ENCODE peak calls at places on chromosome 5, in eight cellular contexts. One of them, this sample, is unnamed.

GRCh38 chr5:136457390-136458094 is 92.2 kb upstream of the TRPC7 start:
- DNase-seq in fibroblast of mammary gland: no peak
- DNase-seq in WTC11: no peak
- DNase-seq in GM20000: no peak
- DNase-seq in AG09309: no peak
- DNase-seq in psoas muscle: no peak
- DNase-seq in astrocyte of the spinal cord: no peak
- DNase-seq in uterus: no peak
- DNase-seq in this sample: no peak

GRCh38 chr5:64344501-64344900 is 161.3 kb upstream of the RGS7BP start:
- DNase-seq in AG09309: no peak
- DNase-seq in fibroblast of mammary gland: no peak
- DNase-seq in astrocyte of the spinal cord: no peak
- DNase-seq in WTC11: no peak
- DNase-seq in psoas muscle: no peak
- DNase-seq in GM20000: no peak
- DNase-seq in uterus: no peak
- DNase-seq in this sample: no peak

GRCh38 chr5:149730620-149731331 is 666 bp downstream of the PPARGC1B start:
- DNase-seq in uterus: peak
- DNase-seq in WTC11: peak
- DNase-seq in psoas muscle: peak
- DNase-seq in AG09309: no peak
- DNase-seq in fibroblast of mammary gland: peak
- DNase-seq in astrocyte of the spinal cord: peak
- DNase-seq in GM20000: peak
- DNase-seq in this sample: no peak

GRCh38 chr5:179181988-179182387 is 121.8 kb downstream of the ZNF354C start:
- DNase-seq in WTC11: peak
- DNase-seq in uterus: no peak
- DNase-seq in AG09309: no peak
- DNase-seq in astrocyte of the spinal cord: no peak
- DNase-seq in GM20000: no peak
- DNase-seq in psoas muscle: no peak
- DNase-seq in fibroblast of mammary gland: no peak
- DNase-seq in this sample: no peak

GRCh38 chr5:56129288-56129687 is 103.8 kb downstream of the ANKRD55 start:
- DNase-seq in AG09309: no peak
- DNase-seq in GM20000: no peak
- DNase-seq in WTC11: no peak
- DNase-seq in uterus: no peak
- DNase-seq in astrocyte of the spinal cord: no peak
- DNase-seq in fibroblast of mammary gland: peak
- DNase-seq in psoas muscle: no peak
- DNase-seq in this sample: no peak

GRCh38 chr5:159359408-159359807 is 29.1 kb upstream of the IL12B start:
- DNase-seq in AG09309: no peak
- DNase-seq in uterus: no peak
- DNase-seq in psoas muscle: no peak
- DNase-seq in WTC11: no peak
- DNase-seq in GM20000: no peak
- DNase-seq in fibroblast of mammary gland: no peak
- DNase-seq in astrocyte of the spinal cord: no peak
- DNase-seq in this sample: no peak

GRCh38 chr5:168552146-168552545 is 23.0 kb downstream of the FBLL1 start:
- DNase-seq in uterus: no peak
- DNase-seq in GM20000: no peak
- DNase-seq in AG09309: peak
- DNase-seq in WTC11: no peak
- DNase-seq in psoas muscle: no peak
- DNase-seq in astrocyte of the spinal cord: peak
- DNase-seq in fibroblast of mammary gland: peak
- DNase-seq in this sample: peak

GRCh38 chr5:60820593-60821487 is 23.2 kb downstream of the ELOVL7 start:
- DNase-seq in psoas muscle: no peak
- DNase-seq in uterus: no peak
- DNase-seq in WTC11: no peak
- DNase-seq in fibroblast of mammary gland: no peak
- DNase-seq in GM20000: no peak
- DNase-seq in astrocyte of the spinal cord: no peak
- DNase-seq in AG09309: no peak
- DNase-seq in this sample: no peak

GRCh38 chr5:116529615-116530014 is 45.0 kb downstream of the SEMA6A start:
- DNase-seq in GM20000: no peak
- DNase-seq in psoas muscle: no peak
- DNase-seq in WTC11: no peak
- DNase-seq in AG09309: no peak
- DNase-seq in astrocyte of the spinal cord: no peak
- DNase-seq in uterus: no peak
- DNase-seq in fibroblast of mammary gland: no peak
- DNase-seq in this sample: no peak

GRCh38 chr5:135287551-135287950 is 111.5 kb downstream of the MACROH2A1 start:
- DNase-seq in AG09309: no peak
- DNase-seq in fibroblast of mammary gland: no peak
- DNase-seq in uterus: no peak
- DNase-seq in WTC11: no peak
- DNase-seq in GM20000: no peak
- DNase-seq in psoas muscle: no peak
- DNase-seq in astrocyte of the spinal cord: no peak
- DNase-seq in this sample: no peak

GRCh38 chr5:107979272-107979671 is 308.5 kb upstream of the EFNA5 start:
- DNase-seq in WTC11: no peak
- DNase-seq in GM20000: no peak
- DNase-seq in astrocyte of the spinal cord: no peak
- DNase-seq in fibroblast of mammary gland: peak
- DNase-seq in psoas muscle: no peak
- DNase-seq in uterus: no peak
- DNase-seq in AG09309: no peak
- DNase-seq in this sample: no peak

GRCh38 chr5:107284822-107285510 is 385.8 kb downstream of the EFNA5 start:
- DNase-seq in fibroblast of mammary gland: peak
- DNase-seq in GM20000: no peak
- DNase-seq in psoas muscle: no peak
- DNase-seq in WTC11: no peak
- DNase-seq in astrocyte of the spinal cord: peak
- DNase-seq in AG09309: no peak
- DNase-seq in uterus: no peak
- DNase-seq in this sample: no peak

GRCh38 chr5:53479045-53479655 is 1.3 kb upstream of the FST start:
- DNase-seq in fibroblast of mammary gland: no peak
- DNase-seq in astrocyte of the spinal cord: no peak
- DNase-seq in GM20000: no peak
- DNase-seq in uterus: no peak
- DNase-seq in psoas muscle: no peak
- DNase-seq in AG09309: no peak
- DNase-seq in WTC11: no peak
- DNase-seq in this sample: no peak

GRCh38 chr5:153222956-153223355 is 267.5 kb upstream of the GRIA1 start:
- DNase-seq in fibroblast of mammary gland: peak
- DNase-seq in AG09309: no peak
- DNase-seq in GM20000: no peak
- DNase-seq in WTC11: no peak
- DNase-seq in astrocyte of the spinal cord: peak
- DNase-seq in uterus: no peak
- DNase-seq in psoas muscle: no peak
- DNase-seq in this sample: peak

GRCh38 chr5:176650354-176650884 is 3.1 kb downstream of the TSPAN17 start:
- DNase-seq in WTC11: no peak
- DNase-seq in psoas muscle: no peak
- DNase-seq in fibroblast of mammary gland: peak
- DNase-seq in uterus: no peak
- DNase-seq in GM20000: no peak
- DNase-seq in AG09309: no peak
- DNase-seq in astrocyte of the spinal cord: no peak
- DNase-seq in this sample: no peak

GRCh38 chr5:173468821-173469251 is 140.6 kb upstream of the STC2 start:
- DNase-seq in WTC11: no peak
- DNase-seq in psoas muscle: no peak
- DNase-seq in GM20000: no peak
- DNase-seq in fibroblast of mammary gland: peak
- DNase-seq in uterus: no peak
- DNase-seq in AG09309: no peak
- DNase-seq in astrocyte of the spinal cord: no peak
- DNase-seq in this sample: no peak

GRCh38 chr5:125125031-125125823 is 378.8 kb upstream of the ZNF608 start:
- DNase-seq in WTC11: no peak
- DNase-seq in GM20000: no peak
- DNase-seq in psoas muscle: no peak
- DNase-seq in astrocyte of the spinal cord: peak
- DNase-seq in uterus: no peak
- DNase-seq in fibroblast of mammary gland: no peak
- DNase-seq in AG09309: no peak
- DNase-seq in this sample: no peak

GRCh38 chr5:132258102-132259060 is 885 bp downstream of the PDLIM4 start:
- DNase-seq in uterus: peak
- DNase-seq in WTC11: no peak
- DNase-seq in astrocyte of the spinal cord: peak
- DNase-seq in psoas muscle: peak
- DNase-seq in fibroblast of mammary gland: peak
- DNase-seq in AG09309: no peak
- DNase-seq in GM20000: peak
- DNase-seq in this sample: no peak

GRCh38 chr5:17256171-17256570 is 38.7 kb downstream of the BASP1 start:
- DNase-seq in WTC11: no peak
- DNase-seq in uterus: no peak
- DNase-seq in astrocyte of the spinal cord: no peak
- DNase-seq in psoas muscle: no peak
- DNase-seq in fibroblast of mammary gland: peak
- DNase-seq in GM20000: no peak
- DNase-seq in AG09309: no peak
- DNase-seq in this sample: no peak

GRCh38 chr5:90547072-90547536 is 11.5 kb upstream of the ADGRV1 start:
- DNase-seq in WTC11: no peak
- DNase-seq in AG09309: no peak
- DNase-seq in astrocyte of the spinal cord: no peak
- DNase-seq in fibroblast of mammary gland: no peak
- DNase-seq in psoas muscle: no peak
- DNase-seq in GM20000: no peak
- DNase-seq in uterus: no peak
- DNase-seq in this sample: no peak

GRCh38 chr5:20463206-20463605 is 475.2 kb upstream of the CDH18 start:
- DNase-seq in WTC11: no peak
- DNase-seq in fibroblast of mammary gland: no peak
- DNase-seq in uterus: no peak
- DNase-seq in AG09309: no peak
- DNase-seq in astrocyte of the spinal cord: no peak
- DNase-seq in psoas muscle: no peak
- DNase-seq in GM20000: no peak
- DNase-seq in this sample: no peak

GRCh38 chr5:175328687-175329086 is 115.3 kb downstream of the DRD1 start:
- DNase-seq in fibroblast of mammary gland: no peak
- DNase-seq in uterus: no peak
- DNase-seq in AG09309: no peak
- DNase-seq in astrocyte of the spinal cord: no peak
- DNase-seq in GM20000: no peak
- DNase-seq in WTC11: no peak
- DNase-seq in psoas muscle: no peak
- DNase-seq in this sample: no peak

GRCh38 chr5:56543431-56544385 is 271.6 kb upstream of the MAP3K1 start:
- DNase-seq in GM20000: no peak
- DNase-seq in fibroblast of mammary gland: no peak
- DNase-seq in uterus: no peak
- DNase-seq in WTC11: no peak
- DNase-seq in AG09309: no peak
- DNase-seq in astrocyte of the spinal cord: peak
- DNase-seq in psoas muscle: no peak
- DNase-seq in this sample: no peak

GRCh38 chr5:123090641-123091257 is 1.7 kb downstream of the PRDM6 start:
- DNase-seq in astrocyte of the spinal cord: no peak
- DNase-seq in psoas muscle: no peak
- DNase-seq in uterus: no peak
- DNase-seq in WTC11: peak
- DNase-seq in GM20000: peak
- DNase-seq in fibroblast of mammary gland: no peak
- DNase-seq in AG09309: no peak
- DNase-seq in this sample: no peak

GRCh38 chr5:9188131-9188530 is 357.7 kb downstream of the SEMA5A start:
- DNase-seq in fibroblast of mammary gland: peak
- DNase-seq in astrocyte of the spinal cord: peak
- DNase-seq in uterus: no peak
- DNase-seq in AG09309: peak
- DNase-seq in GM20000: no peak
- DNase-seq in WTC11: no peak
- DNase-seq in psoas muscle: no peak
- DNase-seq in this sample: peak

GRCh38 chr5:77683171-77683732 is 44.7 kb upstream of the OTP start:
- DNase-seq in WTC11: no peak
- DNase-seq in psoas muscle: no peak
- DNase-seq in uterus: no peak
- DNase-seq in astrocyte of the spinal cord: no peak
- DNase-seq in GM20000: no peak
- DNase-seq in fibroblast of mammary gland: peak
- DNase-seq in AG09309: peak
- DNase-seq in this sample: no peak

GRCh38 chr5:59348189-59348588 is 545.3 kb downstream of the PDE4D start:
- DNase-seq in WTC11: no peak
- DNase-seq in GM20000: no peak
- DNase-seq in uterus: no peak
- DNase-seq in psoas muscle: no peak
- DNase-seq in AG09309: no peak
- DNase-seq in fibroblast of mammary gland: no peak
- DNase-seq in astrocyte of the spinal cord: no peak
- DNase-seq in this sample: no peak

GRCh38 chr5:92518318-92518913 is 1062.6 kb downstream of the NR2F1-AS1 start:
- DNase-seq in fibroblast of mammary gland: peak
- DNase-seq in AG09309: no peak
- DNase-seq in WTC11: no peak
- DNase-seq in psoas muscle: no peak
- DNase-seq in GM20000: peak
- DNase-seq in uterus: no peak
- DNase-seq in astrocyte of the spinal cord: peak
- DNase-seq in this sample: peak
- TF ChIP-seq CTCF in fibroblast of mammary gland: peak
- TF ChIP-seq CTCF in AG09309: peak
- TF ChIP-seq CTCF in WTC11: peak
- TF ChIP-seq CTCF in psoas muscle: peak
- TF ChIP-seq CTCF in GM20000: peak
- TF ChIP-seq CTCF in uterus: no peak
- TF ChIP-seq CTCF in astrocyte of the spinal cord: peak
- TF ChIP-seq CTCF in this sample: peak

GRCh38 chr5:81192351-81192750 is 40.8 kb upstream of the CKMT2 start:
- DNase-seq in uterus: no peak
- DNase-seq in fibroblast of mammary gland: no peak
- DNase-seq in psoas muscle: no peak
- DNase-seq in GM20000: no peak
- DNase-seq in AG09309: no peak
- DNase-seq in WTC11: peak
- DNase-seq in astrocyte of the spinal cord: no peak
- DNase-seq in this sample: no peak
- TF ChIP-seq CTCF in uterus: no peak
- TF ChIP-seq CTCF in fibroblast of mammary gland: no peak
- TF ChIP-seq CTCF in psoas muscle: no peak
- TF ChIP-seq CTCF in GM20000: no peak
- TF ChIP-seq CTCF in AG09309: no peak
- TF ChIP-seq CTCF in WTC11: no peak
- TF ChIP-seq CTCF in astrocyte of the spinal cord: peak
- TF ChIP-seq CTCF in this sample: no peak

GRCh38 chr5:10457682-10458574 is 16.2 kb downstream of the ROPN1L start:
- DNase-seq in astrocyte of the spinal cord: no peak
- DNase-seq in uterus: peak
- DNase-seq in fibroblast of mammary gland: peak
- DNase-seq in AG09309: no peak
- DNase-seq in psoas muscle: no peak
- DNase-seq in GM20000: no peak
- DNase-seq in WTC11: no peak
- DNase-seq in this sample: no peak
- TF ChIP-seq CTCF in astrocyte of the spinal cord: no peak
- TF ChIP-seq CTCF in uterus: peak
- TF ChIP-seq CTCF in fibroblast of mammary gland: peak
- TF ChIP-seq CTCF in AG09309: no peak
- TF ChIP-seq CTCF in psoas muscle: no peak
- TF ChIP-seq CTCF in GM20000: no peak
- TF ChIP-seq CTCF in WTC11: no peak
- TF ChIP-seq CTCF in this sample: peak

GRCh38 chr5:138275379-138275782 is 960 bp upstream of the GFRA3 start:
- DNase-seq in AG09309: no peak
- DNase-seq in psoas muscle: no peak
- DNase-seq in GM20000: no peak
- DNase-seq in WTC11: no peak
- DNase-seq in astrocyte of the spinal cord: no peak
- DNase-seq in uterus: no peak
- DNase-seq in fibroblast of mammary gland: no peak
- DNase-seq in this sample: no peak
- TF ChIP-seq CTCF in AG09309: no peak
- TF ChIP-seq CTCF in psoas muscle: no peak
- TF ChIP-seq CTCF in GM20000: no peak
- TF ChIP-seq CTCF in WTC11: no peak
- TF ChIP-seq CTCF in astrocyte of the spinal cord: no peak
- TF ChIP-seq CTCF in uterus: no peak
- TF ChIP-seq CTCF in fibroblast of mammary gland: no peak
- TF ChIP-seq CTCF in this sample: no peak

This sample was measured in HFFc6.